ENCODE peak calls at places on chromosomes 6 and 20, in four cellular contexts. One of them, this sample, is unnamed.

GRCh38 chr20:20832715-20833114 is 120.3 kb upstream of the RALGAPA2 start:
- DNase-seq in CD8-positive, alpha-beta T cell: no peak
- DNase-seq in HS-5: no peak
- DNase-seq in heart left ventricle: no peak
- DNase-seq in this sample: no peak

GRCh38 chr6:35648203-35648602 is 40.5 kb downstream of the FKBP5 start:
- DNase-seq in CD8-positive, alpha-beta T cell: no peak
- DNase-seq in HS-5: no peak
- DNase-seq in heart left ventricle: no peak
- DNase-seq in this sample: no peak

GRCh38 chr6:26594730-26595632 is 1.8 kb upstream of the ABT1 start:
- DNase-seq in CD8-positive, alpha-beta T cell: no peak
- DNase-seq in HS-5: peak
- DNase-seq in heart left ventricle: no peak
- DNase-seq in this sample: no peak

GRCh38 chr20:20743511-20744169 is 31.2 kb upstream of the RALGAPA2 start:
- DNase-seq in CD8-positive, alpha-beta T cell: no peak
- DNase-seq in HS-5: no peak
- DNase-seq in heart left ventricle: peak
- DNase-seq in this sample: no peak

GRCh38 chr6:14035448-14035847 is 82.1 kb upstream of the CD83 start:
- DNase-seq in CD8-positive, alpha-beta T cell: no peak
- DNase-seq in HS-5: peak
- DNase-seq in heart left ventricle: peak
- DNase-seq in this sample: no peak

GRCh38 chr6:12010635-12011275 is 1.4 kb upstream of the HIVEP1 start:
- DNase-seq in CD8-positive, alpha-beta T cell: no peak
- DNase-seq in HS-5: no peak
- DNase-seq in heart left ventricle: peak
- DNase-seq in this sample: no peak

GRCh38 chr20:19652591-19653026 is 105.4 kb upstream of the RIN2 start:
- DNase-seq in CD8-positive, alpha-beta T cell: no peak
- DNase-seq in HS-5: no peak
- DNase-seq in heart left ventricle: no peak
- DNase-seq in this sample: no peak

GRCh38 chr6:87731818-87732661 is 30.0 kb upstream of the AKIRIN2 start:
- DNase-seq in CD8-positive, alpha-beta T cell: peak
- DNase-seq in HS-5: peak
- DNase-seq in heart left ventricle: peak
- DNase-seq in this sample: no peak

GRCh38 chr6:157333537-157333936 is 10.2 kb upstream of the TMEM242 start:
- DNase-seq in CD8-positive, alpha-beta T cell: no peak
- DNase-seq in HS-5: no peak
- DNase-seq in heart left ventricle: no peak
- DNase-seq in this sample: no peak

GRCh38 chr6:31794866-31795615 is 511 bp downstream of the VARS1 start:
- DNase-seq in CD8-positive, alpha-beta T cell: peak
- DNase-seq in HS-5: no peak
- DNase-seq in heart left ventricle: no peak
- DNase-seq in this sample: no peak

GRCh38 chr20:34316191-34316814 is 13.1 kb upstream of the AHCY start:
- DNase-seq in CD8-positive, alpha-beta T cell: no peak
- DNase-seq in HS-5: peak
- DNase-seq in heart left ventricle: no peak
- DNase-seq in this sample: no peak

GRCh38 chr6:150263765-150264415 is 104.9 kb upstream of the IYD start:
- DNase-seq in CD8-positive, alpha-beta T cell: peak
- DNase-seq in HS-5: no peak
- DNase-seq in heart left ventricle: no peak
- DNase-seq in this sample: peak

GRCh38 chr20:48702388-48703041 is 125.3 kb downstream of the PREX1 start:
- DNase-seq in CD8-positive, alpha-beta T cell: no peak
- DNase-seq in HS-5: no peak
- DNase-seq in heart left ventricle: no peak
- DNase-seq in this sample: no peak

GRCh38 chr20:18666803-18667460 is 79.1 kb downstream of the DTD1 start:
- DNase-seq in CD8-positive, alpha-beta T cell: no peak
- DNase-seq in HS-5: no peak
- DNase-seq in heart left ventricle: no peak
- DNase-seq in this sample: no peak

GRCh38 chr6:148915889-148916288 is 169.1 kb downstream of the UST start:
- DNase-seq in CD8-positive, alpha-beta T cell: no peak
- DNase-seq in HS-5: no peak
- DNase-seq in heart left ventricle: no peak
- DNase-seq in this sample: no peak

GRCh38 chr20:41180599-41181333 is 43.4 kb downstream of the PLCG1 start:
- DNase-seq in CD8-positive, alpha-beta T cell: no peak
- DNase-seq in HS-5: no peak
- DNase-seq in heart left ventricle: no peak
- DNase-seq in this sample: no peak

GRCh38 chr6:81751388-81752083 is 945 bp downstream of the TENT5A start:
- DNase-seq in CD8-positive, alpha-beta T cell: peak
- DNase-seq in HS-5: peak
- DNase-seq in heart left ventricle: peak
- DNase-seq in this sample: peak

GRCh38 chr6:168320661-168321060 is 1.1 kb upstream of the DACT2 start:
- DNase-seq in CD8-positive, alpha-beta T cell: no peak
- DNase-seq in HS-5: no peak
- DNase-seq in heart left ventricle: no peak
- DNase-seq in this sample: no peak

GRCh38 chr20:44041001-44041400 is 126.3 kb downstream of the TOX2 start:
- DNase-seq in CD8-positive, alpha-beta T cell: no peak
- DNase-seq in HS-5: no peak
- DNase-seq in heart left ventricle: no peak
- DNase-seq in this sample: no peak

GRCh38 chr6:118558811-118559217 is 10.7 kb downstream of the PLN start:
- DNase-seq in CD8-positive, alpha-beta T cell: peak
- DNase-seq in HS-5: no peak
- DNase-seq in heart left ventricle: no peak
- DNase-seq in this sample: peak

GRCh38 chr6:56385981-56386593 is 138.7 kb upstream of the COL21A1 start:
- DNase-seq in CD8-positive, alpha-beta T cell: no peak
- DNase-seq in HS-5: no peak
- DNase-seq in heart left ventricle: no peak
- DNase-seq in this sample: no peak

GRCh38 chr20:23052904-23053303 is 3.4 kb upstream of the THBD start:
- DNase-seq in CD8-positive, alpha-beta T cell: no peak
- DNase-seq in HS-5: no peak
- DNase-seq in heart left ventricle: no peak
- DNase-seq in this sample: no peak

GRCh38 chr6:37303891-37304503 is 46.1 kb upstream of the TMEM217 start:
- DNase-seq in CD8-positive, alpha-beta T cell: no peak
- DNase-seq in HS-5: peak
- DNase-seq in heart left ventricle: no peak
- DNase-seq in this sample: no peak